ENCODE peak calls at places on chromosomes 6 and 20, in four cellular contexts. One of them, this sample, is unnamed.

GRCh38 chr20:47244451-47244850 is 112.0 kb downstream of the ZMYND8 start:
- DNase-seq in cardiac muscle cell: no peak
- DNase-seq in fibroblast of lung: no peak
- DNase-seq in fibroblast of pulmonary artery: no peak
- DNase-seq in this sample: no peak

GRCh38 chr20:17916365-17916996 is 52.1 kb downstream of the SNX5 start:
- DNase-seq in fibroblast of lung: peak
- DNase-seq in fibroblast of pulmonary artery: no peak
- DNase-seq in cardiac muscle cell: no peak
- DNase-seq in this sample: no peak

GRCh38 chr20:34472246-34472925 is 43.8 kb upstream of the DYNLRB1 start:
- DNase-seq in cardiac muscle cell: no peak
- DNase-seq in fibroblast of lung: peak
- DNase-seq in fibroblast of pulmonary artery: peak
- DNase-seq in this sample: no peak

GRCh38 chr20:49603209-49603627 is 35.3 kb upstream of the PTGIS start:
- DNase-seq in fibroblast of lung: peak
- DNase-seq in fibroblast of pulmonary artery: peak
- DNase-seq in cardiac muscle cell: peak
- DNase-seq in this sample: no peak

GRCh38 chr20:47748851-47749250 is 36.4 kb downstream of the SULF2 start:
- DNase-seq in fibroblast of pulmonary artery: no peak
- DNase-seq in cardiac muscle cell: no peak
- DNase-seq in fibroblast of lung: no peak
- DNase-seq in this sample: no peak

GRCh38 chr6:7467007-7467897 is 74.2 kb upstream of the DSP start:
- DNase-seq in fibroblast of pulmonary artery: peak
- DNase-seq in fibroblast of lung: no peak
- DNase-seq in cardiac muscle cell: peak
- DNase-seq in this sample: no peak

GRCh38 chr6:34393968-34394305 is 1.5 kb upstream of the NUDT3 start:
- DNase-seq in fibroblast of pulmonary artery: no peak
- DNase-seq in cardiac muscle cell: no peak
- DNase-seq in fibroblast of lung: no peak
- DNase-seq in this sample: no peak

GRCh38 chr6:139265512-139266190 is 26.1 kb downstream of the TXLNB start:
- DNase-seq in fibroblast of pulmonary artery: no peak
- DNase-seq in fibroblast of lung: no peak
- DNase-seq in cardiac muscle cell: no peak
- DNase-seq in this sample: no peak

GRCh38 chr6:41071501-41071922 is 644 bp downstream of the OARD1 start:
- DNase-seq in fibroblast of pulmonary artery: no peak
- DNase-seq in fibroblast of lung: no peak
- DNase-seq in cardiac muscle cell: no peak
- DNase-seq in this sample: no peak

GRCh38 chr6:14121936-14122344 is 4.4 kb downstream of the CD83 start:
- DNase-seq in fibroblast of pulmonary artery: no peak
- DNase-seq in cardiac muscle cell: no peak
- DNase-seq in fibroblast of lung: no peak
- DNase-seq in this sample: no peak

GRCh38 chr20:54061106-54061881 is 9.1 kb downstream of the BCAS1 start:
- DNase-seq in fibroblast of lung: peak
- DNase-seq in fibroblast of pulmonary artery: peak
- DNase-seq in cardiac muscle cell: no peak
- DNase-seq in this sample: peak

DNA sequence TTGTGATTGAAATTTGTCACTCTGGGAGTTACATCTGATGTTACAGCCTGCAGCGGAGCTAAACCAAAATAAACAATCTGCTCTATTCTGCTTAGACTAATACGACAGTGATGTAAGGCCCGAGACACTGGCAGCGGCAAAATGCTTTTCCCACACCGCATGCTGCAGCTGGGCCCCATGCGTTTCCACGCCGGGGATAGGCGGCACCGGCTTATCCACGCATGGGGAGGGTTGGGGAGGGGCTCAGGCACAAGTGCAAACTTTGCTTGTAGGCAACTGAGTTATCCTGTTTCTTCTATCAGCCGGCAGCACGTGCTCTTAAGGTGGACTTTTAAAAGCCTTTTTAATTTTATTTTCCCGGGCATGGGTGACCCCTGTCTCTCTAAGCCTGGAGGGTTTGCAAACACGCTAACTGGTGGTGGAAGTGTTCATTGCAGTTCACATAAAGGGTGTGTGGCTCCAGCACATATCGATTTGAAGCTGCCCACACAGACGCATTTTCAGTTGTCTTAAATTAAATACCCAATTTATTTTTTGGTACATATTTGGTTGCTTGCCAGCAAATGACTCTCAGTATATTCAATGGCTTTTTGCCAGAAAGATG is 561.7 kb upstream of the AGPAT4 start:
- DNase-seq in fibroblast of lung: peak
- DNase-seq in fibroblast of pulmonary artery: no peak
- DNase-seq in cardiac muscle cell: no peak
- DNase-seq in this sample: no peak
- TF ChIP-seq CTCF in fibroblast of lung: no peak
- TF ChIP-seq CTCF in fibroblast of pulmonary artery: no peak
- TF ChIP-seq CTCF in cardiac muscle cell: no peak
- TF ChIP-seq CTCF in this sample: no peak

GRCh38 chr6:89818977-89819335 is 638 bp downstream of the MDN1 start:
- DNase-seq in fibroblast of pulmonary artery: peak
- DNase-seq in cardiac muscle cell: peak
- DNase-seq in fibroblast of lung: peak
- DNase-seq in this sample: no peak
- H3K4me3 ChIP-seq in fibroblast of pulmonary artery: peak
- H3K4me3 ChIP-seq in cardiac muscle cell: peak
- H3K4me3 ChIP-seq in fibroblast of lung: peak
- H3K4me3 ChIP-seq in this sample: peak

GRCh38 chr6:44221961-44222335 is 1.4 kb upstream of the SLC29A1 start:
- DNase-seq in fibroblast of pulmonary artery: no peak
- DNase-seq in cardiac muscle cell: no peak
- DNase-seq in fibroblast of lung: no peak
- DNase-seq in this sample: no peak
- TF ChIP-seq CTCF in fibroblast of pulmonary artery: no peak
- TF ChIP-seq CTCF in cardiac muscle cell: no peak
- TF ChIP-seq CTCF in fibroblast of lung: no peak
- TF ChIP-seq CTCF in this sample: no peak

GRCh38 chr20:7971536-7972285 is 31.5 kb upstream of the HAO1 start:
- DNase-seq in fibroblast of pulmonary artery: no peak
- DNase-seq in fibroblast of lung: no peak
- DNase-seq in cardiac muscle cell: no peak
- DNase-seq in this sample: no peak

GRCh38 chr20:7974785-7975435 is 34.7 kb upstream of the HAO1 start:
- DNase-seq in fibroblast of lung: no peak
- DNase-seq in cardiac muscle cell: no peak
- DNase-seq in fibroblast of pulmonary artery: no peak
- DNase-seq in this sample: no peak

GRCh38 chr20:7981374-7981773 is 38.2 kb downstream of the TMX4 start:
- DNase-seq in cardiac muscle cell: no peak
- DNase-seq in fibroblast of pulmonary artery: no peak
- DNase-seq in fibroblast of lung: no peak
- DNase-seq in this sample: no peak

GRCh38 chr20:7980332-7981046 is 39.1 kb downstream of the TMX4 start:
- DNase-seq in fibroblast of pulmonary artery: peak
- DNase-seq in cardiac muscle cell: peak
- DNase-seq in fibroblast of lung: peak
- DNase-seq in this sample: no peak

DNA sequence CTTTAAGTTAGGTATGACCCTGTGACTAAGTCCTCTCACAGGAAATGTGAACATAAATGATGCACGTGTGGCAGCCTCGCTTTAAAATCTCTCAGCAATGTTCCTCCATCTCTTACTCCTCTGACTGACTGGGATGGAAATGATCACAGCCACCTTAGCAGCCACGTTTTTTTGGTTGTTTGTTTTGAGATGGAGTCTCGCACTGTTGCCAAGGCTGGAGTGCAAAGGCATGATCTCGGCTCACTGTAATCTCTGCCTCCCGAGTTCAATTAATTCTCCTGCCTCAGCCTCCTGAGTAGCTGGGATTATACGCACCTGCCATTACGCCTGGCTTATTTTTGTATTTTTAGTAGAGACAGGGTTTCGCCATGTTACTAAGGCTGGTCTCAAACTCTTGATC is 35.8 kb upstream of the HAO1 start:
- DNase-seq in cardiac muscle cell: no peak
- DNase-seq in fibroblast of pulmonary artery: peak
- DNase-seq in fibroblast of lung: no peak
- DNase-seq in this sample: no peak
- H3K4me3 ChIP-seq in cardiac muscle cell: no peak
- H3K4me3 ChIP-seq in fibroblast of pulmonary artery: no peak
- H3K4me3 ChIP-seq in fibroblast of lung: no peak
- H3K4me3 ChIP-seq in this sample: no peak